ENCODE peak calls at places on chromosomes 2 and 18, in four cellular contexts. One of them, this sample, is unnamed.

GRCh38 chr2:11574176-11575046 is 40.6 kb downstream of the GREB1 start:
- DNase-seq in K562: no peak
- DNase-seq in WTC11: no peak
- DNase-seq in HepG2: no peak
- DNase-seq in this sample: no peak

GRCh38 chr2:190538201-190538600 is 3.7 kb upstream of the NEMP2 start:
- DNase-seq in HepG2: no peak
- DNase-seq in K562: no peak
- DNase-seq in WTC11: no peak
- DNase-seq in this sample: no peak

GRCh38 chr2:105490956-105491355 is 92.1 kb upstream of the FHL2 start:
- DNase-seq in HepG2: no peak
- DNase-seq in K562: no peak
- DNase-seq in WTC11: no peak
- DNase-seq in this sample: no peak

GRCh38 chr2:184394642-184395041 is 203.7 kb upstream of the ZNF804A start:
- DNase-seq in HepG2: no peak
- DNase-seq in K562: no peak
- DNase-seq in WTC11: no peak
- DNase-seq in this sample: no peak

GRCh38 chr2:127448526-127448925 is 30.3 kb downstream of the PROC start:
- DNase-seq in K562: no peak
- DNase-seq in WTC11: no peak
- DNase-seq in HepG2: no peak
- DNase-seq in this sample: no peak

GRCh38 chr2:238255146-238255545 is 15.3 kb upstream of the HES6 start:
- DNase-seq in HepG2: no peak
- DNase-seq in WTC11: no peak
- DNase-seq in K562: no peak
- DNase-seq in this sample: no peak

GRCh38 chr2:216279011-216279410 is 93.3 kb downstream of the MARCHF4 start:
- DNase-seq in HepG2: no peak
- DNase-seq in WTC11: no peak
- DNase-seq in K562: no peak
- DNase-seq in this sample: no peak

GRCh38 chr2:142957143-142957542 is 79.7 kb downstream of the KYNU start:
- DNase-seq in K562: no peak
- DNase-seq in WTC11: no peak
- DNase-seq in HepG2: no peak
- DNase-seq in this sample: no peak

GRCh38 chr2:233236820-233237589 is 14.5 kb upstream of the ATG16L1 start:
- DNase-seq in K562: no peak
- DNase-seq in HepG2: no peak
- DNase-seq in WTC11: no peak
- DNase-seq in this sample: no peak

GRCh38 chr2:191318729-191319078 is 73.5 kb downstream of the MYO1B start:
- DNase-seq in K562: no peak
- DNase-seq in HepG2: peak
- DNase-seq in WTC11: peak
- DNase-seq in this sample: no peak

GRCh38 chr2:96333708-96334107 is 1.9 kb upstream of the NCAPH start:
- DNase-seq in K562: no peak
- DNase-seq in WTC11: no peak
- DNase-seq in HepG2: no peak
- DNase-seq in this sample: no peak

GRCh38 chr2:11950894-11951293 is 204.5 kb downstream of the LPIN1 start:
- DNase-seq in K562: no peak
- DNase-seq in WTC11: no peak
- DNase-seq in HepG2: no peak
- DNase-seq in this sample: no peak

DNA sequence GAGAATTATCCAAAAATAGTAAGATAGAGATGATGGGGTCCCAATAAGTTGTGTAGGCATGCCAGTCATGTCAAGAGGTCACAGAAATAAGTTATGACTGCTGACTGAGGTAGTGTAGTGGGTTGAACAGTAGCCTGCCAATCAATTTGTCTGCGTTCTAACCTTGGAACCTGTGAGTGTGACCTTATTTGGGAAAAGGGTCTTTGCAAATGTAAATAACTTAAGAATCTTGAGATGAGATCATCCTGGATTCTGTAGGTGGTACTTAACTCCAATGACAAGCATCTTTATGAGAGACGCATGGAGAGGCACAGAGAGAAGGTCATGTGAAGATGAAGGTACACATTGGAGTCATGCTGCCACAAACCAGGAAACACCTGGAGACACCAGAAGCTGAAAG is 31.0 kb downstream of the ACVR1 start:
- DNase-seq in WTC11: no peak
- DNase-seq in K562: no peak
- DNase-seq in HepG2: no peak
- DNase-seq in this sample: no peak
- TF ChIP-seq ATF3 in WTC11: no peak
- TF ChIP-seq ATF3 in K562: no peak
- TF ChIP-seq ATF3 in HepG2: no peak
- TF ChIP-seq ATF3 in this sample: no peak

GRCh38 chr18:34223164-34223892 is 1.4 kb downstream of the NOL4 start:
- DNase-seq in HepG2: no peak
- DNase-seq in WTC11: peak
- DNase-seq in K562: no peak
- DNase-seq in this sample: no peak
- TF ChIP-seq JUN in HepG2: no peak
- TF ChIP-seq JUN in WTC11: peak
- TF ChIP-seq JUN in K562: no peak
- TF ChIP-seq JUN in this sample: no peak

GRCh38 chr2:54966165-54966819 is 84.0 kb downstream of the RTN4 start:
- DNase-seq in WTC11: no peak
- DNase-seq in HepG2: no peak
- DNase-seq in K562: no peak
- DNase-seq in this sample: no peak
- TF ChIP-seq ATF3 in WTC11: no peak
- TF ChIP-seq ATF3 in HepG2: no peak
- TF ChIP-seq ATF3 in K562: no peak
- TF ChIP-seq ATF3 in this sample: no peak

DNA sequence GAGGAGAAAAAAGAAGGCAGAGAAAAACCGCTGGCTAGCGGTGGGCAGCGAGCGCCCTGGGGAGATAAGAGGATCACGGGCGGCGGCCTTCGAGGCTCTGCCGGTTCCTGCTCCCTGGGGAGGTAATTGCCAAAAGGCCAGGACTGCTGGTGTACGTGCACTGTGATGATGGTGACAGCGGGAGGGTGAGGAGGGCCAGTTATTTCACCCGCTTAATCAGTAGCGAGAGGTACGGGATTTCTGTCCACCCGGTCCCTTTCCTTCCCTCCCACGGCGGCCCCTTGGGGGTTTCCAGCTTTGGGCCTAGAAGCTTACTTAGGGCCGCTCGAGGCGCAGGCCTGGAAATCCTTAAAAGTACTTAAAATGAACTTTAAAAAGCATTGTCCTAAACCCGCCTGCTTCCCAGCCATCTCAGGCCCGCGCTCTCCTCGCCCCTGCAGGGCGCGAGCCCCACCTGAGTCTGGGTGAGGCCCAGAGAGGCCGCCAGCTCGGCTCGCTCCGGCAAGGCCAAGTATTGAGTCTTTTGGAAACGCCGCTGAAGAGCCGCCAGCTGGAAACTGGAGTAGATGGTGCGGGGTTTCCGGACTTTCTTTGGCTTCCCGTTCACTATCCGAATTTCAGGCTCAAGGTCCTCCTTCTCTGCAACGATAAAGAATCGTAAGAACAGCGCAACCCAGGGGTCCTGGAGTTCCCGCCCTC is 1.5 kb downstream of the DLX2 start:
- DNase-seq in WTC11: no peak
- DNase-seq in HepG2: no peak
- DNase-seq in K562: peak
- DNase-seq in this sample: peak
- TF ChIP-seq JUN in WTC11: no peak
- TF ChIP-seq JUN in HepG2: no peak
- TF ChIP-seq JUN in K562: no peak
- TF ChIP-seq JUN in this sample: no peak

DNA sequence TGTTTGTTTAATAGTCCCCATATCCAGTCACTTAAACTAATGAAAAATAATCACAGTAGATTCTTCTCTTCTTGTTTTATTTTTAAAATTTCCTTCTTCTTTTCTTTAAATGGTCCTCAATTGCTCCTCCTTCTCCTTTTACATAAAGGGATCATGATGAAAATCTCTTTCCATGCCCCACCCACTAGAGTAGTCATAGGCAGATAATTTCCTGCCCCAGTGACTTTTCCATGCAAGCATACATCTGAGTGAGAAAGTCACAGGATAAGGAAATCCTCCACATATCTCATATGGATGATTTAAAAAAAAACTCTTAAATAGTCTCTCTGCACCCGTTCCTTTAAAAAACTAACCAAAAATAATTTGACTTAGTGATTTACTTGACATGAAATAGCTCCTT is 552.3 kb upstream of the SETBP1 start:
- DNase-seq in HepG2: no peak
- DNase-seq in K562: no peak
- DNase-seq in WTC11: no peak
- DNase-seq in this sample: no peak
- TF ChIP-seq ATF3 in HepG2: no peak
- TF ChIP-seq ATF3 in K562: no peak
- TF ChIP-seq ATF3 in WTC11: no peak
- TF ChIP-seq ATF3 in this sample: no peak

GRCh38 chr2:221943078-221943810 is 355.6 kb downstream of the PAX3 start:
- DNase-seq in HepG2: no peak
- DNase-seq in WTC11: no peak
- DNase-seq in K562: no peak
- DNase-seq in this sample: no peak
- TF ChIP-seq JUN in HepG2: no peak
- TF ChIP-seq JUN in WTC11: no peak
- TF ChIP-seq JUN in K562: no peak
- TF ChIP-seq JUN in this sample: no peak